ENCODE peak calls at places on chromosome 9, in five cellular contexts. V, U, Y, Q and A are unnamed samples.

GRCh38 chr9:20137425-20137824 is 348.6 kb upstream of the SLC24A2 start:
- DNase-seq in V (no peak), Q (no peak), U (no peak), Y (no peak), A (no peak)

GRCh38 chr9:134178781-134179551 is 14.6 kb upstream of the RNU6ATAC start:
- DNase-seq in Y (no peak), U (peak), Q (peak), V (no peak), A (peak)

GRCh38 chr9:33782395-33783152 is 12.8 kb upstream of the PRSS3 start:
- DNase-seq in Q (no peak), Y (no peak), U (no peak), V (no peak), A (no peak)

GRCh38 chr9:131459056-131459455 is 43.7 kb upstream of the POMT1 start:
- DNase-seq in Y (no peak), U (no peak), Q (no peak), V (no peak), A (no peak)

GRCh38 chr9:12809720-12810119 is 34.9 kb downstream of the LURAP1L start:
- DNase-seq in Q (no peak), U (no peak), V (no peak), Y (no peak), A (no peak)

GRCh38 chr9:131620764-131621520 is 75.6 kb downstream of the PRRT1B start:
- DNase-seq in V (no peak), Y (no peak), U (no peak), Q (no peak), A (no peak)

GRCh38 chr9:68771376-68771775 is 66.3 kb downstream of the PIP5K1B start:
- DNase-seq in Q (no peak), Y (no peak), V (no peak), U (no peak), A (no peak)

GRCh38 chr9:96522371-96522770 is 72.4 kb downstream of the HABP4 start:
- DNase-seq in Q (no peak), U (no peak), V (no peak), Y (no peak), A (no peak)

GRCh38 chr9:7536310-7536939 is 263.2 kb downstream of the DMAC1 start:
- DNase-seq in U (no peak), Y (no peak), V (peak), Q (peak), A (peak)

GRCh38 chr9:125462766-125463384 is 201.2 kb downstream of the GAPVD1 start:
- DNase-seq in U (no peak), Q (no peak), V (no peak), Y (no peak), A (no peak)

GRCh38 chr9:82764270-82764669 is 298.7 kb downstream of the RASEF start:
- DNase-seq in U (no peak), V (no peak), Y (no peak), Q (no peak), A (no peak)

GRCh38 chr9:121721770-121722169 is 70.3 kb downstream of the DAB2IP start:
- DNase-seq in U (peak), Q (no peak), Y (no peak), V (no peak), A (no peak)

GRCh38 chr9:35517136-35517535 is 27.2 kb downstream of the RUSC2 start:
- DNase-seq in Y (no peak), V (no peak), Q (no peak), U (no peak), A (no peak)

GRCh38 chr9:81145331-81145963 is 543.9 kb downstream of the TLE1 start:
- DNase-seq in V (no peak), Y (no peak), U (no peak), Q (no peak), A (no peak)

GRCh38 chr9:98556511-98556910 is 152.2 kb downstream of the GABBR2 start:
- DNase-seq in V (no peak), U (no peak), Y (no peak), Q (no peak), A (no peak)

GRCh38 chr9:36448017-36448416 is 47.9 kb upstream of the RNF38 start:
- DNase-seq in Q (no peak), Y (no peak), U (no peak), V (no peak), A (no peak)

GRCh38 chr9:99425124-99425523 is 203.0 kb downstream of the SEC61B start:
- DNase-seq in V (no peak), Q (no peak), Y (no peak), U (no peak), A (no peak)

GRCh38 chr9:93295456-93296076 is 111.6 kb downstream of the WNK2 start:
- DNase-seq in U (no peak), Q (no peak), Y (no peak), V (no peak), A (no peak)

GRCh38 chr9:136443687-136444086 is 4.0 kb upstream of the INPP5E start:
- DNase-seq in U (no peak), Q (no peak), V (no peak), Y (no peak), A (no peak)

GRCh38 chr9:79583957-79584654 is 12.3 kb downstream of the TLE4 start:
- DNase-seq in Y (no peak), V (no peak), Q (no peak), U (no peak), A (peak)

GRCh38 chr9:133641396-133641655 is 5.2 kb downstream of the DBH start:
- DNase-seq in V (no peak), Y (no peak), Q (no peak), U (no peak), A (no peak)

GRCh38 chr9:99607852-99608448 is 213.7 kb upstream of the NR4A3 start:
- DNase-seq in V (no peak), U (no peak), Y (no peak), Q (no peak), A (no peak)

GRCh38 chr9:120733190-120733589 is 18.9 kb upstream of the MEGF9 start:
- DNase-seq in Y (peak), V (no peak), Q (peak), U (no peak), A (no peak)

GRCh38 chr9:76302947-76303550 is 91.2 kb downstream of the RFK start:
- DNase-seq in Q (no peak), U (no peak), Y (peak), V (peak), A (no peak)

GRCh38 chr9:34633166-34633565 is 4.3 kb upstream of the ARID3C start:
- DNase-seq in Q (no peak), Y (no peak), V (no peak), U (no peak), A (no peak)

GRCh38 chr9:113734826-113735225 is 141.3 kb upstream of the ZNF618 start:
- DNase-seq in V (no peak), Y (no peak), Q (no peak), U (no peak), A (no peak)

GRCh38 chr9:87160148-87161107 is 213.1 kb upstream of the GAS1 start:
- DNase-seq in Y (no peak), V (no peak), Q (no peak), U (no peak), A (peak)

DNA sequence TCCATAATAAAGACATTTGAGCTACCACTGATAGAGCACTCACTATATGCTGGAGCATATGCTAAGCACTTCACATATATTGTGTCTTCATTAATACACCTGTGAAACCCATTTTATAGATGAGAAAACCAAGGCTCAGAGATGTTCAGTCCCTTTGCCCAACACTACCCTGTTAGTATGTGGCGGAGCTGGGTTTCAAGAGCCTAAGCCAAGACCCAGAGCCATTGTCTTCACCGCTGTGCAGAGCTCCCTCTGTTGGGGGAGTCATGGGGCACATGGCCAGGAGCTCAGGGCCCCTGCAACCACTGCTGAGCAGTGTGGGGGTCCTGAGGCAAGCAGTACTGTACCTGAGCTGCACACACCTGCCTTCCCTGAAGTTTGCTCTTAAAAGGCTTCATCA is 37.3 kb upstream of the SLC25A51 start:
- DNase-seq in V (no peak), Q (no peak), Y (no peak), U (no peak), A (no peak)
- TF ChIP-seq CTCF in V (peak), Q (no peak), Y (peak), U (no peak), A (no peak)

DNA sequence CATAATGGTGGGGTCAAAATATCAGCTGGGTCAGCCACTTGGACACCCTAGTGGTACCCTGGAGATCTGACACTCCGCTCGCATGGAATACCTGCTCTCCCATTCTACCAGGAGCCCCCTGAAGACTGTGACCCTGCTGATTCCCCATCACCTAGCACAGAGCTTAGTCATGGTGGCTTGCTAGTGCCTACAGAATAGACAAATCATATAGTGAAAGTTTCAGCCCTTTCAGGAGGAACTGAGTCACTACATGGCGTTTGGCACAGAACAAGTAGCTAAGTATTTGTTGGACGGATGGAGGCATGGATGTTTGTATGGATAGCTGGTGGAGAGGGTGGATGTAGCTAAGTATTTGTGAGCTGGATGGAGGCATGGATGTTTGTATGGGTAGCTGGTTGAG is 65.3 kb downstream of the LMX1B start:
- DNase-seq in V (no peak), U (no peak), Q (no peak), Y (no peak), A (no peak)
- TF ChIP-seq CTCF in V (peak), U (no peak), Q (no peak), Y (peak), A (no peak)

GRCh38 chr9:116646661-116647514 is 40.2 kb upstream of the TRIM32 start:
- DNase-seq in Y (peak), V (peak), Q (peak), U (no peak), A (no peak)
- TF ChIP-seq CTCF in Y (peak), V (peak), Q (peak), U (peak), A (peak)

DNA sequence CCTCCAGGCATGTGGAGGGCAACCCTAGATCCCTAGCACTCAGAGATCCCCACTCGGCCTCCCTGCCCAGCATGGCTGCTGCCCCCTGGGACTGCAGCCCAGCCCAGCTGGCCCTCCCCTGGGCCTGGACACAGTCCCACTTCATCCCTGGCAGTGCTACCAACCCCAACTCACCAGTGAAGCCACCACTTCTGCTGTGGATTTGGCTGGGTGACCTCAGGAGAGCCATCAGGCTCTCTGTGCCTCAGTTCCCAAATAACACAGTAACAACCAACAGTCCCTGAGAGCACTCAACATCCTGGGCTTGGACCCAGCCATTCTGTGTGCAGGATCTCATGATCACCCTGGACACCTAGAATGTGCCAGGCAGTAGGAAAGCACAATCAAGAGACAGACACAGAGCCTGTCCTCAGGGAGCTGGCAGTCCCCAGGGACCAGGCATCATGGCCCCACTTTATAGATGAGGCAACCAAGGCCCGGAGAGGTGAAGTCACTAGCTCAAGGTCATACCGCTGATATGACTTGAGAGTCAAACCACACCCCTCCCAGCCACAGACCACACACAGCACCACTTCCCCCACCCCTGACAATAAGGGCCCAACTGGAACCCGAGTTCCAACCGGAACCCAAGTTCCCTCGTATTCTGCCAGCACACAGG is 4.7 kb upstream of the PSMB7 start:
- DNase-seq in Q (no peak), U (no peak), Y (no peak), V (no peak), A (no peak)
- TF ChIP-seq CTCF in Q (peak), U (no peak), Y (peak), V (no peak), A (no peak)

DNA sequence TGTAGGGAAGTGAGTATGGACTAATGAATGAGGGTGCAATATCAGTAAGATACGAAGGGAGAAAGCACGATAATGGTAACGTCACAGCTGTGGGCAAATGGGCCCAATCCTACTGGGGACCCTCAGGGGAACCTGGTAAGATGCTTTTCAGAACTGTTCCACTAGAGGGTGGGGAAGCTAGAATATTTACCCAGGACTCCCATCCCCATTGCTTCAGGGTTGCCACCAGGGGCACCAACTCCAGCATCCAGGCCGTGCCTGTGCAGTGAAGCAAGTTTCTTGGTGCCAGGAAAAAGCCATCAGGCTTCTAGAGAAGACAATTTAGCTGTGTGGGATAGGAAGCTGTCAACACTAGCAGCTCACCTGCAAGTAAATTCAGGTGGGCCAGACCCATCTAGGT is 409.3 kb downstream of the AGTPBP1 start:
- DNase-seq in Y (no peak), U (no peak), Q (no peak), V (peak), A (no peak)
- TF ChIP-seq CTCF in Y (no peak), U (no peak), Q (no peak), V (peak), A (no peak)

GRCh38 chr9:4296217-4296616 is 3.7 kb downstream of the GLIS3 start:
- DNase-seq in U (no peak), Q (no peak), Y (no peak), V (no peak), A (no peak)
- TF ChIP-seq CTCF in U (no peak), Q (no peak), Y (peak), V (peak), A (no peak)

DNA sequence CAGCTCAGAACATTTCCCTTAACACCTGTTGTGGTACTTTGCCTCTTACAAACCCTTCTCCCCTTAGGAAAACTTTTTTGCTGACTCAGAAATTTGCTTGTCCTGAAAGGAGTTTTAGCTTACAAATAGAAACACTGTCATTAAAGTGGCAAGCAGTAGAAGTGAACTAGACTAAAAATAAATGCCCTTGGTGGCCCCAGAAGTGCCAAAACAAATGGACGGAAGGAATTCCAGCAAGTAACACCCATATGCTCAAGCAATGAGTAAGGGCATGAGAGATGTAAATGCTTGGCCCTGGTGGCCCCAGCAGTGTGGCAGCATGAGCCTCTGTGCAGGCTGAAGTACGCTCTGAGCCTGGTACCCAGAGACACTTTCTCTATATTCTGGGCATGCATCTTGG is 8.6 kb downstream of the VLDLR start:
- DNase-seq in Q (no peak), V (no peak), Y (no peak), U (no peak), A (peak)
- TF ChIP-seq CTCF in Q (no peak), V (no peak), Y (no peak), U (no peak), A (no peak)

GRCh38 chr9:129624168-129624759 is 1.7 kb upstream of the NTMT1 start:
- DNase-seq in Y (peak), Q (peak), V (peak), U (no peak), A (no peak)

GRCh38 chr9:129627556-129628492 is 1.9 kb downstream of the NTMT1 start:
- DNase-seq in Q (no peak), V (no peak), U (no peak), Y (no peak), A (no peak)

GRCh38 chr9:129624947-129625346 is 1.0 kb upstream of the NTMT1 start:
- DNase-seq in V (no peak), U (no peak), Q (no peak), Y (no peak), A (no peak)

GRCh38 chr9:129626944-129627297 is 958 bp downstream of the NTMT1 start:
- DNase-seq in U (no peak), Q (no peak), V (no peak), Y (peak), A (no peak)

GRCh38 chr9:129626079-129626943 is at the start of gene NTMT1:
- DNase-seq in Q (peak), U (peak), Y (peak), V (peak), A (peak)
- TF ChIP-seq CTCF in Q (no peak), U (no peak), Y (no peak), V (no peak), A (no peak)

GRCh38 chr9:4371108-4371507 is 71.2 kb upstream of the GLIS3 start:
- DNase-seq in V (no peak), U (no peak), Q (no peak), Y (peak), A (no peak)

GRCh38 chr9:4370501-4370900 is 70.6 kb upstream of the GLIS3 start:
- DNase-seq in Q (no peak), U (no peak), Y (no peak), V (no peak), A (no peak)

GRCh38 chr9:4380406-4380805 is 80.5 kb upstream of the GLIS3 start:
- DNase-seq in Q (no peak), V (no peak), U (no peak), Y (no peak), A (no peak)

DNA sequence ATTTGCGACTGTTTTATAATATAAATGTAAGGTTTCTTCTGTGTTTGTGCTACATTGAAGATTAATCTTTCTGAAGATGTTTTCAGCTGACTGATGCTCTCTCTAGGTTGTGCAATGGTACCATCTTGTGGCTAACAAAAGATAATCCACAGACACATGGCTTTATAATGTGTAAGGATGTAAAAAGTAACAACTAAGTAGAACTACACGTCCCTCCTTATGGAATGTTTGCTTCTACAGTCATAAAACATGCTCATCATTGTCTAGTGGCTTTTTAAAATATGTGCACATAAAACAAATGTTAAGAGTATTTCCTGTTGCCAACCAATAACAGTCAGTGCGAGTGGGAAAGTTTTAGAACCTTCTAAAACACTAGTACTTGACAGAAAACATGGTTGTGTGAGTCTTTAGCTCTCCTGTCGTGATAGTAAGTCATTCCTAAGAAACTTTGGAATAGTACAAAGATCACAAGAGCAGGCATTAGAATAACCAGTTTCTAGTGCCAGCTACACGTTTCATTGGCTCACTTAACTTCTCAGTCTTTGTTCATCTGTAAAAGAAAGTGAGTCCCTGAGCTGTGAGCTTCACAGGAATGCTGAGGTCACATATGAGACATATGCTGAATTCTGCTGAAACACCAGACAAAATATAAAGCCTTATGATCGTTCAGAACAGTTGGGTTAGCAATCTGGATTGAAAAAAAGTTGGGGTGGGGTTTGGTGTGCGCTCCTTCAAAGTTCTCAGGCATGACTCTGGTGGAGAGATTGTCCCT is 75.7 kb upstream of the GLIS3 start:
- DNase-seq in V (peak), U (no peak), Y (peak), Q (no peak), A (no peak)
- TF ChIP-seq CTCF in V (peak), U (peak), Y (peak), Q (peak), A (no peak)

GRCh38 chr9:107638496-107638895 is 148.9 kb upstream of the KLF4 start:
- DNase-seq in Q (no peak), U (no peak), V (no peak), Y (no peak), A (no peak)

GRCh38 chr9:107636596-107637405 is 147.2 kb upstream of the KLF4 start:
- DNase-seq in U (no peak), V (no peak), Y (no peak), Q (no peak), A (no peak)

GRCh38 chr9:107638922-107639321 is 149.4 kb upstream of the KLF4 start:
- DNase-seq in V (no peak), Q (no peak), U (peak), Y (peak), A (peak)

GRCh38 chr9:107639426-107639825 is 149.9 kb upstream of the KLF4 start:
- DNase-seq in V (no peak), Y (no peak), U (no peak), Q (no peak), A (no peak)

GRCh38 chr9:107637421-107638420 is 148.2 kb upstream of the KLF4 start:
- DNase-seq in V (no peak), Q (peak), Y (peak), U (peak), A (peak)
- TF ChIP-seq CTCF in V (no peak), Q (no peak), Y (no peak), U (peak), A (peak)